ENCODE peak calls at places on chromosome 7, in eight cellular contexts. B, M, H, V, X, O, A and L are unnamed samples.

GRCh38 chr7:13727279-13727678 is 262.2 kb downstream of the ETV1 start:
- DNase-seq in A (no peak), H (no peak), B (no peak), X (no peak), V (no peak), M (peak), O (no peak), L (no peak)

GRCh38 chr7:113199841-113200240 is 81.5 kb upstream of the SMIM30 start:
- DNase-seq in M (no peak), H (no peak), V (no peak), O (peak), X (peak), B (no peak), A (no peak), L (no peak)

GRCh38 chr7:135525426-135525825 is 15.5 kb upstream of the CNOT4 start:
- DNase-seq in V (no peak), A (no peak), M (no peak), H (no peak), O (no peak), B (no peak), X (no peak), L (no peak)

GRCh38 chr7:119999743-120000475 is 273.1 kb upstream of the KCND2 start:
- DNase-seq in V (no peak), B (no peak), M (no peak), X (no peak), O (no peak), H (no peak), A (no peak), L (no peak)

GRCh38 chr7:543790-544527 is 24.3 kb upstream of the PDGFA start:
- DNase-seq in X (no peak), B (no peak), M (no peak), V (no peak), O (no peak), A (no peak), H (no peak), L (no peak)

GRCh38 chr7:114415054-114415997 is 711 bp downstream of the FOXP2 start:
- DNase-seq in H (no peak), V (no peak), O (no peak), A (no peak), B (no peak), X (no peak), M (no peak), L (no peak)

GRCh38 chr7:141218941-141219340 is 145.1 kb downstream of the TMEM178B start:
- DNase-seq in O (no peak), X (no peak), M (no peak), A (no peak), H (no peak), B (no peak), V (no peak), L (no peak)

GRCh38 chr7:37391791-37392672 is 56.6 kb downstream of the ELMO1 start:
- DNase-seq in O (no peak), A (no peak), B (no peak), H (no peak), X (no peak), M (no peak), V (no peak), L (no peak)

GRCh38 chr7:3301831-3302618 is 973 bp downstream of the SDK1 start:
- DNase-seq in M (no peak), V (no peak), X (no peak), H (peak), A (peak), B (peak), O (no peak), L (no peak)

GRCh38 chr7:71488308-71488707 is 356.4 kb downstream of the GALNT17 start:
- DNase-seq in H (no peak), B (no peak), A (no peak), X (no peak), V (no peak), O (no peak), M (no peak), L (no peak)

GRCh38 chr7:73865738-73866445 is 4.9 kb downstream of the TMEM270 start:
- DNase-seq in V (no peak), M (no peak), B (peak), O (peak), A (peak), X (peak), H (no peak), L (peak)

GRCh38 chr7:133536450-133536849 is 283.6 kb downstream of the EXOC4 start:
- DNase-seq in H (no peak), B (no peak), V (no peak), O (no peak), M (no peak), A (no peak), X (no peak), L (no peak)

GRCh38 chr7:21844742-21845141 is 101.0 kb downstream of the CDCA7L start:
- DNase-seq in A (no peak), B (no peak), X (peak), H (no peak), V (no peak), O (no peak), M (no peak), L (no peak)

GRCh38 chr7:101170617-101171441 is 5.5 kb upstream of the VGF start:
- DNase-seq in X (no peak), O (no peak), A (peak), H (no peak), M (no peak), V (no peak), B (no peak), L (no peak)

GRCh38 chr7:114298011-114298410 is 116.6 kb upstream of the FOXP2 start:
- DNase-seq in A (no peak), M (no peak), H (no peak), V (no peak), B (no peak), X (peak), O (no peak), L (no peak)

GRCh38 chr7:158028290-158028941 is 559.2 kb downstream of the PTPRN2 start:
- DNase-seq in B (no peak), H (no peak), V (no peak), O (no peak), X (no peak), M (peak), A (peak), L (no peak)

GRCh38 chr7:2488272-2488645 is 12.1 kb upstream of the GRIFIN start:
- DNase-seq in O (no peak), A (no peak), V (no peak), X (no peak), B (no peak), M (no peak), H (no peak), L (no peak)

GRCh38 chr7:91628742-91629141 is 251.8 kb downstream of the MTERF1 start:
- DNase-seq in H (no peak), B (no peak), A (no peak), X (peak), O (no peak), M (no peak), V (no peak), L (no peak)

GRCh38 chr7:73668103-73668937 is 689 bp downstream of the VPS37D start:
- DNase-seq in O (no peak), X (no peak), V (no peak), A (peak), H (no peak), B (no peak), M (no peak), L (no peak)

GRCh38 chr7:142853739-142854504 is 954 bp upstream of the EPHB6 start:
- DNase-seq in O (no peak), X (peak), M (peak), V (peak), H (peak), A (peak), B (peak), L (peak)

GRCh38 chr7:74355091-74355490 is 65.9 kb downstream of the CLIP2 start:
- DNase-seq in M (no peak), X (peak), V (no peak), B (no peak), O (peak), H (no peak), A (no peak), L (no peak)

GRCh38 chr7:47786557-47787248 is 161.6 kb downstream of the PKD1L1 start:
- DNase-seq in A (peak), H (no peak), B (peak), M (no peak), X (peak), O (peak), V (no peak), L (no peak)

GRCh38 chr7:91355680-91356435 is 91.6 kb downstream of the FZD1 start:
- DNase-seq in H (no peak), B (peak), O (no peak), M (no peak), X (no peak), V (no peak), A (peak), L (no peak)

GRCh38 chr7:77655836-77656455 is 40.3 kb upstream of the RSBN1L start:
- DNase-seq in H (no peak), B (no peak), O (no peak), V (no peak), M (no peak), X (no peak), A (no peak), L (no peak)

GRCh38 chr7:134400859-134401258 is 58.0 kb downstream of the AKR1B1 start:
- DNase-seq in A (no peak), M (no peak), X (no peak), B (no peak), O (no peak), V (no peak), H (no peak), L (no peak)

GRCh38 chr7:16524332-16524731 is 2.3 kb upstream of the LRRC72 start:
- DNase-seq in B (no peak), V (no peak), M (no peak), H (no peak), O (no peak), A (no peak), X (peak), L (no peak)

DNA sequence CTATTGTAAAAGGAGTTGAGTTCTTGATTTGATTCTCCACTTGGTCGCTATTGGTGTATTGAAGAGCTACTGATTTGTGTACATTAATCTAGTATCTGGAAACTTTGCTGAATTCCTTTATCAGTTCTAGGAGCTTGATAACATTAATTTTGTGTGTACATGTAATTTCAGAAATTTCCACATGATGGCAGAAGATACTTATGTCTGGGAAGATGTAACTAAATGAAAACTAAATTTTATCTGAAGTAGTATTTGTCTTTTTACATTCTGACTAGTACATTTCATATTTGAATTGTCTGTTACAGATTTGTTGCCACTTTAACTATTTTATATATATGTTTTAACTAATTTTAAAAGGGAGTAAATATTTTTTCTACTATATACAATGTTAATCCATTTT is 27.6 kb downstream of the SDHAF3 start:
- DNase-seq in B (no peak), X (peak), O (peak), M (no peak), V (no peak), H (no peak), A (no peak), L (no peak)
- TF ChIP-seq CTCF in B (no peak), X (peak), O (peak), M (peak), V (peak), H (peak), A (peak), L (peak)

GRCh38 chr7:130794619-130794922 is 60.6 kb upstream of the KLF14 start:
- DNase-seq in B (no peak), M (no peak), H (no peak), X (no peak), A (no peak), V (no peak), O (no peak), L (no peak)

GRCh38 chr7:130791746-130792145 is 57.7 kb upstream of the KLF14 start:
- DNase-seq in H (no peak), O (no peak), B (no peak), X (no peak), A (no peak), V (no peak), M (no peak), L (no peak)

DNA sequence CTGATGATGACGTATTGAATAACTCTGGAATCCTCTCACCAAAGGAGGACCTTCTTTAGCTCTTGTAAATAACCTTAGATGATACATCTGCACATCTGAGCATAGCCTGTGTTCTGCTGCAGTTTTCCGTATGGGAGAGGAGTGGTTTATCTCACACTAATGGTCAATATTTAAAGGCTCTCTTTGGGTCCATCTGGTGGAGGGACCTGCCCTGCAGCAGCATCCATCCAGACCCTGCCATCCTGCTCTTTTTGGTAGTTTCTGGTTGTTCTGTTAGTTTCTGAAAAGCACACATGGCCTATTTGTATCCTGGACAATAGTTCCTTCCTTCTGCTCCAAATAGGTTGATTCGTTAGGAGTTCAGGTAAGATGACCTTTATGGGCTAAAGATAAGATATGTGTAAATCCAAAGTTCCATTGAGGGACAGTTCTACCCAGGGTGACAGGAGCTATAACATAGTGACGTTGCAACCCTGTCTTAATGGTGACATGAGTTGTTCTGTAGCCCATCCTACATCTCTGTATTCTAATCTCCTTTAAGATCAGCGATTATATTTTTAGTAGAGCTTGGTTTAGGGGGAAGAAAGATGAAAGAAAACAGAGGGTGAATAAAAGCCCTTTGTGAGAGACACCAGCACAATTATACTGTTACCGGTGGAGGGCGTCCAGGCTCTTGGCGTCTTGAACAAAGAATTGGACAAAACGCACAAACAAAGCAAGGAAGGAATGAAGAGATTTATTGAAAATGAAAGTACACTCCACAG is 60.0 kb upstream of the KLF14 start:
- DNase-seq in X (peak), A (no peak), H (no peak), M (no peak), V (no peak), O (peak), B (peak), L (no peak)
- TF ChIP-seq CTCF in X (no peak), A (peak), H (no peak), M (no peak), V (no peak), O (peak), B (peak), L (no peak)

DNA sequence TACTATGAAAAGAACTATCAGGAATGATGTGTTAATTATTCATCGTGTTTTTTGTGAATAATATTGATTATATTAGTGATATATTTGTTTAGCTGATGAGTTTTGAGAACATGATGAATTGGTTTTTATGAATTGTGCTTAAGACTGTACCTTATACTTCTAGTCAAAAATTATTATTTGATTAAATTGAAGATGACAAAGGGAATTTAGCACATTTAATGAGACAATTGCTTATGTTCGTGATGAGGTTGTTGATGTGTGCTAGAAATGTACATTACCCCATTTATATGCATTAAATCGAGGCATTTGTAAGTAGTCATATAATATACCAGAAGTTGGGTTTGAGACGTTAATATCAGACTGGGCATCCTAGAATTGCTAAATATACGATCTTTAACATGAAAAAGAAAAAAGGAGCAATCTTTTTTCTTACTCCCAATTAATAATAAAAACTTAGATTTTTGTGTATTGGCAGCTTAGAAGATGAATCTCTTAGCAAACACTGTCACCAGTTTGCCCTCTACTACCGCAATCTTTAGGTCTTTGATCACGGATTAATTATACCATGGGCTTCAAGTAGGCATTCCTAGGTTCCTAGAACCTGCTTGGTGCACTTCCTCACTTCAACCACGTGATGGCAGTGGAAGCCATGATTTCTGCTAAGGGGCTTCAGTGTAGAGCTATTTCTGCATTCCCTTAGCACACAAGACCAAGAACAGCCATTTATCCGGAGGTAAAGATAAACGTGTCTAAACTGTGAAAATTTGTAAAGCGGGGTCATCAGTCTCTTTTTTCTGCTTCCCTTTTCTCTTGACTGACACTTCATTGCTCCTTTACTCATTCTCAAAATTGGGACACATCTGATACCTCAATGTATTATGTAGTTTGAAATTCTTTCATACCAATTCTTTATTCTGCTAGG is 1.6 kb downstream of the KLHDC10 start:
- DNase-seq in H (peak), B (peak), A (peak), V (peak), M (no peak), O (peak), X (peak), L (peak)
- TF ChIP-seq CTCF in H (peak), B (peak), A (peak), V (peak), M (peak), O (peak), X (peak), L (peak)

GRCh38 chr7:75971961-75972763 is 22.2 kb downstream of the TMEM120A start:
- DNase-seq in A (peak), H (no peak), X (no peak), O (no peak), M (peak), V (no peak), B (peak), L (no peak)
- TF ChIP-seq CTCF in A (peak), H (no peak), X (no peak), O (peak), M (peak), V (no peak), B (no peak), L (no peak)

GRCh38 chr7:148079206-148079605 is 511.4 kb upstream of the C7orf33 start:
- DNase-seq in A (no peak), H (no peak), X (no peak), V (no peak), O (no peak), B (no peak), M (no peak), L (no peak)

GRCh38 chr7:148079681-148080080 is 510.9 kb upstream of the C7orf33 start:
- DNase-seq in O (no peak), V (no peak), H (no peak), X (no peak), A (no peak), M (no peak), B (no peak), L (no peak)

GRCh38 chr7:148084138-148084537 is 506.4 kb upstream of the C7orf33 start:
- DNase-seq in O (peak), A (peak), M (no peak), B (peak), H (no peak), X (peak), V (no peak), L (no peak)
- TF ChIP-seq CTCF in O (peak), A (peak), M (peak), B (peak), H (no peak), X (peak), V (no peak), L (peak)

DNA sequence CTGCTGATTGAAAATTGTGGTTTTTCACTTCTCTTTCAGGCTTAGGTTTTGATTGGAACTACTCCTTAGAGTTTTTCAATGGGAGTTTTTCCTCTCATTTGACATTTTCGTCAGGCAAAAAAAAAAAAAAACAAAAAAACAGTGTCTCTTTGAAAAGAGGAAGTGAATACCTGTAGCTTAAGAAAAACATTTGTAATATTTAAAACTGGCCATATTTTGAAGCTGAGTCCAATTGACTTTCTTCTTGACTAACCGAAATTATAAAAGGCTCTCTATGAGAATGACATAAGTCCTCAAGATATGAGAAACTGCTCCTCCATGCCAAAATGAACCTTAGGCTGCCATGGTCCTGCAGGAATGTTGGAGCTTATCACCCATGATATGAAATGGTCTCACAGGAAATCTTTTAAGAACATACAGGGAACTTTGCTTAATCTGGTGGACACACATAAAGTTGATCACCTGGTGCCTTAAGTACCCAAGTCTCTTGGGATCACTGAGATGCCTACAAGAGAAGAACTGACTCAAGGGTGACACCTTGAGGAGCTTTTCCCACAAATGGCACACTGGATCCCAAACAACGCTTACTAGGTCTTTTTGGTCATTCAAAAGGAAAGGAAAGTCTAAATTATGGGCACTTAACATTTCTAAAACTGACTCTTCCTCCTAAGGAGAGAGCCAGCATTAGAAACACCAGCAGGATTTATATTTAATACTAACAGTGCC is 263.4 kb downstream of the CDC14C start:
- DNase-seq in X (peak), B (peak), A (no peak), H (no peak), O (no peak), M (no peak), V (no peak), L (no peak)
- TF ChIP-seq CTCF in X (peak), B (peak), A (peak), H (no peak), O (no peak), M (no peak), V (no peak), L (no peak)

GRCh38 chr7:44307301-44307900 is 18.0 kb downstream of the CAMK2B start:
- DNase-seq in H (no peak), B (peak), O (peak), A (peak), M (peak), X (peak), V (no peak), L (peak)
- TF ChIP-seq CTCF in H (no peak), B (peak), O (peak), A (peak), M (no peak), X (peak), V (no peak), L (peak)